ENCODE peak calls at places on chromosomes 3 and 15, in eight cellular contexts. A, H, E, S, L, W, T and P are unnamed samples.

GRCh38 chr3:172341482-172342059 is 106.7 kb downstream of the GHSR start:
- DNase-seq in A (no peak), H (no peak), E (peak), S (peak), L (no peak), W (no peak), T (peak), P (peak)

GRCh38 chr3:182364323-182364722 is 429.0 kb upstream of the ATP11B start:
- DNase-seq in A (no peak), H (no peak), E (no peak), S (no peak), L (no peak), W (no peak), T (no peak), P (peak)

GRCh38 chr15:66226736-66227135 is 26.8 kb downstream of the MEGF11 start:
- DNase-seq in A (no peak), H (no peak), E (no peak), S (no peak), L (no peak), W (no peak), T (no peak), P (no peak)

GRCh38 chr15:35674873-35675781 is 129.2 kb upstream of the DPH6 start:
- DNase-seq in A (no peak), H (no peak), E (peak), S (no peak), L (no peak), W (peak), T (no peak), P (peak)

GRCh38 chr15:66808181-66808824 is 106.3 kb downstream of the SMAD6 start:
- DNase-seq in A (no peak), H (no peak), E (no peak), S (no peak), L (no peak), W (no peak), T (no peak), P (no peak)

GRCh38 chr15:36232491-36232890 is 346.9 kb upstream of the CDIN1 start:
- DNase-seq in A (no peak), H (no peak), E (no peak), S (no peak), L (no peak), W (no peak), T (no peak), P (no peak)

GRCh38 chr3:11591401-11592266 is 52.1 kb downstream of the VGLL4 start:
- DNase-seq in A (no peak), H (peak), E (no peak), S (peak), L (no peak), W (no peak), T (no peak), P (no peak)

GRCh38 chr15:45646220-45646619 is 11.4 kb downstream of the SQOR start:
- DNase-seq in A (no peak), H (no peak), E (no peak), S (no peak), L (no peak), W (no peak), T (no peak), P (no peak)

GRCh38 chr3:168165390-168166269 is 69.9 kb upstream of the GOLIM4 start:
- DNase-seq in A (peak), H (no peak), E (peak), S (peak), L (no peak), W (peak), T (no peak), P (peak)

GRCh38 chr15:97861529-97861928 is 99.0 kb upstream of the ARRDC4 start:
- DNase-seq in A (no peak), H (no peak), E (no peak), S (no peak), L (no peak), W (no peak), T (no peak), P (no peak)

GRCh38 chr3:42247576-42248027 is 18.4 kb downstream of the CCK start:
- DNase-seq in A (no peak), H (peak), E (peak), S (peak), L (peak), W (no peak), T (peak), P (no peak)

GRCh38 chr3:150800722-150801121 is 37.8 kb upstream of the SIAH2 start:
- DNase-seq in A (no peak), H (no peak), E (no peak), S (no peak), L (no peak), W (no peak), T (no peak), P (no peak)

GRCh38 chr15:90650117-90650955 is 66.8 kb upstream of the BLM start:
- DNase-seq in A (no peak), H (no peak), E (no peak), S (no peak), L (no peak), W (no peak), T (no peak), P (no peak)

GRCh38 chr15:29821416-29822099 is 710 bp downstream of the TJP1 start:
- DNase-seq in A (peak), H (peak), E (peak), S (peak), L (no peak), W (no peak), T (no peak), P (peak)

GRCh38 chr15:82553846-82554245 is 13.6 kb upstream of the RPS17 start:
- DNase-seq in A (no peak), H (no peak), E (no peak), S (no peak), L (no peak), W (no peak), T (no peak), P (no peak)

GRCh38 chr3:41202834-41203345 is 3.6 kb downstream of the CTNNB1 start:
- DNase-seq in A (no peak), H (no peak), E (peak), S (peak), L (no peak), W (no peak), T (no peak), P (no peak)

GRCh38 chr15:60086676-60087446 is 82.8 kb downstream of the FOXB1 start:
- DNase-seq in A (no peak), H (no peak), E (no peak), S (no peak), L (no peak), W (no peak), T (no peak), P (no peak)

GRCh38 chr15:32956006-32956405 is 238.2 kb downstream of the GREM1 start:
- DNase-seq in A (no peak), H (no peak), E (peak), S (peak), L (no peak), W (peak), T (no peak), P (no peak)

GRCh38 chr3:98056035-98056434 is 20.9 kb upstream of the GABRR3 start:
- DNase-seq in A (no peak), H (no peak), E (no peak), S (no peak), L (no peak), W (no peak), T (no peak), P (no peak)

GRCh38 chr3:156126467-156126866 is 6.1 kb downstream of the KCNAB1 start:
- DNase-seq in A (no peak), H (no peak), E (no peak), S (no peak), L (no peak), W (no peak), T (no peak), P (no peak)

GRCh38 chr3:155443821-155444220 is 150.3 kb upstream of the STRIT1 start:
- DNase-seq in A (no peak), H (no peak), E (no peak), S (no peak), L (no peak), W (no peak), T (no peak), P (no peak)

GRCh38 chr3:27712136-27713065 is 9.7 kb downstream of the EOMES start:
- DNase-seq in A (peak), H (peak), E (peak), S (peak), L (peak), W (peak), T (peak), P (peak)

GRCh38 chr3:87435926-87436630 is 159.7 kb upstream of the POU1F1 start:
- DNase-seq in A (no peak), H (no peak), E (no peak), S (no peak), L (no peak), W (no peak), T (no peak), P (no peak)

GRCh38 chr3:108940568-108941285 is 13.0 kb downstream of the GUCA1C start:
- DNase-seq in A (no peak), H (no peak), E (no peak), S (no peak), L (no peak), W (no peak), T (no peak), P (no peak)

GRCh38 chr3:102595057-102595456 is 160.2 kb downstream of the ZPLD1 start:
- DNase-seq in A (no peak), H (no peak), E (no peak), S (no peak), L (no peak), W (no peak), T (no peak), P (no peak)

GRCh38 chr3:164155386-164155785 is 922.9 kb downstream of the SI start:
- DNase-seq in A (no peak), H (no peak), E (no peak), S (no peak), L (no peak), W (no peak), T (no peak), P (no peak)

GRCh38 chr15:41096178-41096577 is 19.9 kb downstream of the INO80 start:
- DNase-seq in A (no peak), H (no peak), E (no peak), S (no peak), L (no peak), W (no peak), T (no peak), P (no peak)

GRCh38 chr3:196165850-196166249 is 45.4 kb downstream of the ZDHHC19 start:
- DNase-seq in A (no peak), H (no peak), E (no peak), S (no peak), L (no peak), W (no peak), T (no peak), P (no peak)

GRCh38 chr3:50588759-50589433 is 19.6 kb downstream of the HEMK1 start:
- DNase-seq in A (no peak), H (no peak), E (no peak), S (no peak), L (no peak), W (no peak), T (no peak), P (no peak)

GRCh38 chr3:15375461-15376000 is 43.1 kb upstream of the SH3BP5 start:
- DNase-seq in A (no peak), H (no peak), E (no peak), S (no peak), L (no peak), W (no peak), T (no peak), P (no peak)

GRCh38 chr3:194869482-194870169 is 183.9 kb downstream of the FAM43A start:
- DNase-seq in A (no peak), H (no peak), E (no peak), S (no peak), L (no peak), W (no peak), T (no peak), P (no peak)

GRCh38 chr15:69795601-69796000 is 302.1 kb downstream of the TLE3 start:
- DNase-seq in A (peak), H (no peak), E (no peak), S (no peak), L (no peak), W (no peak), T (no peak), P (no peak)

GRCh38 chr3:112654979-112655378 is 14.0 kb upstream of the CCDC80 start:
- DNase-seq in A (no peak), H (no peak), E (no peak), S (no peak), L (no peak), W (no peak), T (no peak), P (no peak)